ENCODE peak calls at places on chromosomes 3 and 15, in eight cellular contexts. F is cardiac muscle cell; L is endothelial cell; C is HFF-Myc; Z is fibroblast of mammary gland; D is CD4-positive, alpha-beta T cell; O is AG04450; Q is epithelial cell of esophagus. H is an unnamed sample.

GRCh38 chr15:42413914-42414313 is 54.6 kb downstream of the CAPN3 start:
- DNase-seq in F (no peak), L (no peak), C (no peak), Z (no peak), D (no peak), O (no peak), Q (no peak), H (no peak)

GRCh38 chr3:5186854-5187151 is 704 bp upstream of the EDEM1 start:
- DNase-seq in F (peak; percentile 25), L (no peak), C (no peak), Z (peak; percentile 43), D (no peak), O (no peak), Q (peak; percentile 50), H (no peak)

GRCh38 chr3:181292984-181293383 is 303.4 kb upstream of the DNAJC19 start:
- DNase-seq in F (no peak), L (no peak), C (no peak), Z (peak; percentile 71), D (no peak), O (no peak), Q (peak; percentile 62), H (no peak)

GRCh38 chr15:77533986-77534385 is 98.7 kb downstream of the LINGO1 start:
- DNase-seq in F (no peak), L (no peak), C (no peak), Z (no peak), D (no peak), O (no peak), Q (no peak), H (no peak)

GRCh38 chr3:9797196-9797945 is 4.5 kb downstream of the ARPC4 start:
- DNase-seq in F (no peak), L (no peak), C (no peak), Z (no peak), D (no peak), O (no peak), Q (no peak), H (no peak)

GRCh38 chr15:49494842-49495241 is 71.8 kb downstream of the FGF7 start:
- DNase-seq in F (no peak), L (no peak), C (no peak), Z (no peak), D (no peak), O (no peak), Q (peak; percentile 30), H (no peak)

GRCh38 chr15:74664028-74664616 is 31.7 kb downstream of the EDC3 start:
- DNase-seq in F (no peak), L (no peak), C (no peak), Z (peak; percentile 49), D (no peak), O (peak; percentile 30), Q (peak; percentile 38), H (no peak)

GRCh38 chr3:114624676-114625181 is 330.9 kb downstream of the TIGIT start:
- DNase-seq in F (no peak), L (no peak), C (peak; percentile 91), Z (peak; percentile 99), D (no peak), O (peak; percentile 92), Q (peak; percentile 79), H (peak; percentile 89)

GRCh38 chr3:186467969-186468368 is 76.2 kb downstream of the CRYGS start:
- DNase-seq in F (no peak), L (no peak), C (no peak), Z (no peak), D (no peak), O (no peak), Q (no peak), H (no peak)

GRCh38 chr3:186465508-186465907 is 78.7 kb downstream of the CRYGS start:
- DNase-seq in F (no peak), L (no peak), C (no peak), Z (no peak), D (no peak), O (no peak), Q (no peak), H (no peak)

GRCh38 chr3:186469525-186469924 is 74.7 kb downstream of the CRYGS start:
- DNase-seq in F (no peak), L (no peak), C (no peak), Z (no peak), D (no peak), O (no peak), Q (no peak), H (no peak)

GRCh38 chr3:186464424-186465093 is 79.6 kb downstream of the CRYGS start:
- DNase-seq in F (no peak), L (no peak), C (no peak), Z (no peak), D (no peak), O (no peak), Q (no peak), H (no peak)

DNA sequence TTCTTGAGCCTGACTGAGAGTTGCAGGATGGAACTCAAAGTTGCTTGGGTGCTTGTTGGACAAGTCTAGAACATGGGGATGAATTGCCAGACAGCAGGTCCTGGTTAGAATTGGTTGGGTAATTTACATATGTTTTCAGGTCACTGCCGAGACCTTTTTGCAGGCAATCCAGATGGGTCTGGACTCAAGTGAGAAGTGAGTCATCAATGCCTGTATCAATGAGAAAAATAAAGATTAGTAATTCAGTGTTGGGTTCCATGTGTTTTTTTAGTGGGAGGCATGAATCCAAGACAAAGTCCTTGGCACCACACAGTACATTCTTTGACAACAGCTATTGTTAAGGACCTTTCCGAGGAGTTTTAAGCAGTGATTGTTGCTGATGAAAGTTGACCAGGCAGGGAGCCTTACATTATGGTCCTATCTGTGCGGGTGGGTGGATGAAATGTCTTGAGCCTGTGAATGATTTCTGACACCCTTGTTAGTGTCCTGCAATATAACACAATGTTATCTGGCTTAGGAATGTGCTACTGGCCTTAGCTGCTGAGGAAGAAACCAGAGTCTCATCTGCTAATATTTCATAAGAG is 77.7 kb downstream of the CRYGS start:
- DNase-seq in F (no peak), L (no peak), C (no peak), Z (peak; percentile 70), D (no peak), O (no peak), Q (no peak), H (no peak)
- TF ChIP-seq CTCF in F (no peak), L (no peak), C (no peak), Z (no peak), D (no peak), O (no peak), Q (no peak), H (no peak)

GRCh38 chr3:124674336-124674735 is 55.9 kb upstream of the UMPS start:
- DNase-seq in F (no peak), L (no peak), C (no peak), Z (no peak), D (no peak), O (no peak), Q (no peak), H (no peak)

GRCh38 chr3:124666067-124666466 is 64.2 kb upstream of the UMPS start:
- DNase-seq in F (no peak), L (no peak), C (no peak), Z (no peak), D (no peak), O (no peak), Q (no peak), H (no peak)

GRCh38 chr3:124676236-124676635 is 54.0 kb upstream of the UMPS start:
- DNase-seq in F (no peak), L (no peak), C (no peak), Z (peak; percentile 94), D (no peak), O (peak; percentile 21), Q (no peak), H (no peak)

GRCh38 chr3:124669470-124669869 is 60.8 kb upstream of the UMPS start:
- DNase-seq in F (no peak), L (no peak), C (no peak), Z (peak; percentile 94), D (no peak), O (peak; percentile 33), Q (peak; percentile 45), H (no peak)

DNA sequence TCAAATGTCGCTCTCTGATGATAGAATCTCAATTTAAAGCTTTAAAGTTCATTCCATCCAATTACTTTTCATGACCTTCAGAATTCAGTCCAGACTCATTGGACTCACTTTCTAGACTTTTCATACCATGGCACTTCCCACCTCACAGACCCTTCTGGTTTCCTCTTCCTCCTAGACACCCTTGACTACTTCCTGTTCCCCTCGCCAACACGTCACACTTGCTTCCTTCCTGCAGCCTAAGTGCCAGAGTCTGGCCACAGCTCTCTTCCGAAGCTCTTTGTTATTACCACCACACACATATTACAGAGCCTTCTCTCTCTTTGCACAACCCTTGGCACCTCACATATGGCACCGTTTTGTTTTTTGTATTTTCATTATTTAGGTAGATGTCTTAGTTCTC is 59.1 kb upstream of the UMPS start:
- DNase-seq in F (no peak), L (no peak), C (no peak), Z (no peak), D (no peak), O (no peak), Q (no peak), H (no peak)
- TF ChIP-seq CTCF in F (no peak), L (no peak), C (no peak), Z (no peak), D (no peak), O (no peak), Q (no peak), H (no peak)

DNA sequence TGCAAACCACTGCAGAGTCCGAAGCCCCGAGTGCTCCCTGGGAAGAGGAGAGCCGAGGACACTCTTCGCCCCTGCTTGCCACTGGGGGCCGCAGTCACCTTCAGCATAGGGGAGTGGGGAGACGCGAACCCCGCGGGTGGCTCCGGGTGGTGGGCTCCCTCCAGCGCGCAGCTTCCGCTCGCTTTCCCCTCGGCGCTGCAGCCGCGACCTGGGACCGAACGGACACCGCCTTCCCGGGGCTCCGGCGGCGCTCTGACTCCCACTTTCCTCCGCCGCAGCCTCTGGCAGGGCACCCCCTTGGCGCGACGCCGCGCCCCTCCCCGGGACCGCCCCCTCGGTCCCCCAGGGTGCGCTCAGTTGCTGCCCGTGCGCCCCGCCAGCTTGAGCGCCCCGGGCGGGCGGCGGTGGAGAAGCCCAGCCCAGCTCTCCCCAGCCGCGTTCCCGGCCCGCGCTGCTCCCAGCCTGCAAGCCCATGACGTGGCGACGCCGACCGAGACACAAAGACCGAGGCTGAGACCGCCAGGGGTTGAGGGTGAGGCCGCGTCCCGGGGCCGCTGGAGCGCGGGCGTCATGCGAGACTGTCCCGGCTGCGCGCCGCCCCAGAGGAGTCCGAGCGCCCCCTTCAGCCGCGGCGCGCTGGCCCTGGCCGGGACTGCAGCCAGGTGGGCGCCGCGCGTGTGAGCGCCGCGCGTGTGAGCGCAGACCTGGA is at the start of gene MINAR1:
- DNase-seq in F (peak; percentile 79), L (peak; percentile 71), C (no peak), Z (peak; percentile 53), D (no peak), O (no peak), Q (peak; percentile 52), H (no peak)
- TF ChIP-seq CTCF in F (peak; percentile 19), L (no peak), C (no peak), Z (no peak), D (no peak), O (peak; percentile 18), Q (no peak), H (no peak)

DNA sequence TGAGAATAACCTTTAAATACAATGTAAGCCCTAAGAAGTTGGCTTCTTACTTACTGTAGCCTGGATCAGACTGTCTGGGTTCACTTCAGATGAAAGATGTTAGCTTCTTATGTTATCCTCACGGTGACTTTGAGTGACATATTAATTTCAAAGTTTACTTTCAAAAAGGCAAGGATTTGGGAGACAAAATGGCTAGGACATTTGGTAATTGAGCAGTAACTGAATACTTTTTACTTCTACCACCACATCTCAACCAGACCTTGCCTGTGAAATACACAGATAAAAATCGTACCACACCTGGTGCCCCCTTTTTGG is 36.0 kb upstream of the BNIP2 start:
- DNase-seq in F (no peak), L (no peak), C (no peak), Z (no peak), D (no peak), O (no peak), Q (no peak), H (no peak)
- TF ChIP-seq CTCF in F (no peak), L (no peak), C (no peak), Z (no peak), D (peak; percentile 39), O (no peak), Q (no peak), H (no peak)

H was measured in omental fat pad.